ENCODE peak calls at places on chromosomes 4 and X, in four cellular contexts. Q, X, R and U are unnamed samples.

GRCh38 chr4:10454726-10455125 is 2.5 kb downstream of the ZNF518B start:
- DNase-seq in X (no peak), R (no peak), Q (no peak), U (peak)

GRCh38 chr4:2079006-2079405 is 19.9 kb downstream of the NAT8L start:
- DNase-seq in R (peak), Q (no peak), X (no peak), U (no peak)

GRCh38 chr4:4694296-4694772 is 152.5 kb upstream of the STX18 start:
- DNase-seq in Q (no peak), X (no peak), R (no peak), U (no peak)

GRCh38 chr4:13985824-13986223 is 358.3 kb upstream of the BOD1L1 start:
- DNase-seq in Q (no peak), R (no peak), X (peak), U (no peak)

GRCh38 chr4:7134737-7135388 is 57.5 kb upstream of the SORCS2 start:
- DNase-seq in X (peak), R (peak), Q (no peak), U (peak)

GRCh38 chr4:22625301-22625700 is 67.4 kb upstream of the GBA3 start:
- DNase-seq in R (no peak), Q (no peak), X (no peak), U (no peak)

GRCh38 chrX:39196192-39197102 is 395.2 kb downstream of the MID1IP1 start:
- DNase-seq in X (no peak), R (no peak), Q (peak), U (peak)

GRCh38 chrX:24334473-24334872 is 20.6 kb upstream of the SUPT20HL2 start:
- DNase-seq in X (no peak), R (no peak), Q (no peak), U (no peak)

GRCh38 chr4:106708604-106708876 is 327.6 kb downstream of the DKK2 start:
- DNase-seq in Q (no peak), X (no peak), R (no peak), U (peak)

GRCh38 chr4:113979157-113979972 is at the start of gene ARSJ:
- DNase-seq in R (peak), X (peak), Q (peak), U (no peak)

GRCh38 chr4:6953751-6954380 is 44.2 kb downstream of the TBC1D14 start:
- DNase-seq in Q (no peak), R (peak), X (peak), U (no peak)

GRCh38 chr4:65646136-65646535 is 24.2 kb downstream of the EPHA5 start:
- DNase-seq in R (no peak), X (no peak), Q (no peak), U (no peak)

GRCh38 chr4:153784300-153784699 is 4.6 kb downstream of the SFRP2 start:
- DNase-seq in R (no peak), Q (no peak), X (no peak), U (no peak)

GRCh38 chr4:54496412-54496811 is 161.3 kb upstream of the KIT start:
- DNase-seq in R (no peak), Q (no peak), X (no peak), U (no peak)

GRCh38 chr4:85831647-85832046 is 356.7 kb downstream of the ARHGAP24 start:
- DNase-seq in X (no peak), R (no peak), Q (no peak), U (no peak)

GRCh38 chr4:5888222-5888701 is 4.6 kb downstream of the CRMP1 start:
- DNase-seq in R (no peak), X (no peak), Q (no peak), U (no peak)

GRCh38 chr4:65450899-65451298 is 219.4 kb downstream of the EPHA5 start:
- DNase-seq in X (peak), R (no peak), Q (no peak), U (no peak)

GRCh38 chr4:82268050-82268825 is 105.6 kb downstream of the HNRNPD start:
- DNase-seq in R (peak), Q (peak), X (peak), U (peak)

GRCh38 chr4:137203601-137204000 is 328.7 kb downstream of the PCDH18 start:
- DNase-seq in X (peak), R (no peak), Q (no peak), U (no peak)

GRCh38 chr4:28179126-28179525 is 1318.5 kb downstream of the STIM2 start:
- DNase-seq in X (no peak), Q (no peak), R (no peak), U (no peak)

GRCh38 chrX:107574054-107574683 is 54.1 kb upstream of the PRPS1 start:
- DNase-seq in X (peak), Q (no peak), R (no peak), U (no peak)

GRCh38 chr4:106986486-106986885 is 49.6 kb downstream of the DKK2 start:
- DNase-seq in R (no peak), Q (no peak), X (no peak), U (peak)

GRCh38 chr4:58192217-58192616 is 1082.0 kb upstream of the IGFBP7 start:
- DNase-seq in Q (no peak), X (no peak), R (no peak), U (no peak)

GRCh38 chr4:101791189-101791572 is 651 bp downstream of the BANK1 start:
- DNase-seq in Q (no peak), X (no peak), R (no peak), U (no peak)

GRCh38 chr4:149553959-149554520 is 261.6 kb downstream of the IQCM start:
- DNase-seq in X (no peak), R (no peak), Q (no peak), U (no peak)

GRCh38 chr4:94348705-94349104 is 6.1 kb upstream of the HPGDS start:
- DNase-seq in X (no peak), R (no peak), Q (no peak), U (no peak)

GRCh38 chr4:139734201-139734874 is 68.7 kb downstream of the MGST2 start:
- DNase-seq in X (peak), R (no peak), Q (no peak), U (peak)

GRCh38 chr4:27117453-27117852 is 256.8 kb downstream of the STIM2 start:
- DNase-seq in X (no peak), R (no peak), Q (no peak), U (no peak)